ENCODE peak calls at places on chromosomes 2 and 18, in four cellular contexts. D, P, T and Z are unnamed samples.

GRCh38 chr2:102141011-102141914 is 1.3 kb upstream of the IL1R1 start:
- DNase-seq in D (peak), P (peak), T (peak), Z (no peak)

GRCh38 chr2:48131503-48132293 is 225.4 kb upstream of the FBXO11 start:
- DNase-seq in D (peak), P (no peak), T (no peak), Z (no peak)

GRCh38 chr18:70366174-70366573 is 77.3 kb downstream of the SOCS6 start:
- DNase-seq in D (no peak), P (no peak), T (no peak), Z (no peak)

GRCh38 chr2:15714609-15715008 is 122.9 kb downstream of the DDX1 start:
- DNase-seq in D (no peak), P (no peak), T (no peak), Z (no peak)

GRCh38 chr2:86633094-86633740 is 9.6 kb upstream of the RNF103 start:
- DNase-seq in D (no peak), P (no peak), T (peak), Z (peak)

GRCh38 chr2:109448946-109449788 is 164.6 kb downstream of the SEPTIN10 start:
- DNase-seq in D (no peak), P (peak), T (peak), Z (peak)

GRCh38 chr2:25736899-25737515 is 63.6 kb upstream of the DTNB start:
- DNase-seq in D (no peak), P (no peak), T (no peak), Z (no peak)

GRCh38 chr2:128504242-128505149 is 185.8 kb upstream of the HS6ST1 start:
- DNase-seq in D (no peak), P (no peak), T (no peak), Z (peak)

GRCh38 chr18:48833701-48834394 is 116.9 kb downstream of the SMAD7 start:
- DNase-seq in D (peak), P (no peak), T (no peak), Z (peak)

GRCh38 chr2:205902041-205902898 is 183.7 kb downstream of the INO80D start:
- DNase-seq in D (peak), P (peak), T (no peak), Z (no peak)

GRCh38 chr2:234873828-234874173 is 78.0 kb upstream of the SH3BP4 start:
- DNase-seq in D (peak), P (no peak), T (peak), Z (no peak)

GRCh38 chr18:49161627-49162026 is 210.9 kb upstream of the SMAD7 start:
- DNase-seq in D (peak), P (no peak), T (no peak), Z (no peak)

GRCh38 chr2:230798769-230799399 is 65.9 kb upstream of the ITM2C start:
- DNase-seq in D (peak), P (no peak), T (no peak), Z (no peak)

GRCh38 chr2:56741601-56742102 is 557.9 kb downstream of the CCDC85A start:
- DNase-seq in D (peak), P (peak), T (peak), Z (no peak)

GRCh38 chr2:39379643-39380524 is 57.2 kb downstream of the MAP4K3 start:
- DNase-seq in D (peak), P (peak), T (no peak), Z (no peak)

GRCh38 chr2:202408546-202409140 is 32.5 kb downstream of the BMPR2 start:
- DNase-seq in D (no peak), P (no peak), T (no peak), Z (no peak)

GRCh38 chr2:165905854-165906253 is 47.7 kb downstream of the TTC21B start:
- DNase-seq in D (peak), P (no peak), T (no peak), Z (no peak)

GRCh38 chr18:37586641-37587225 is 21.1 kb upstream of the CELF4 start:
- DNase-seq in D (no peak), P (no peak), T (no peak), Z (no peak)

GRCh38 chr2:197191177-197191947 is 119.2 kb downstream of the ANKRD44 start:
- DNase-seq in D (peak), P (no peak), T (no peak), Z (no peak)

GRCh38 chr2:144523606-144524131 is 3.8 kb upstream of the ZEB2 start:
- DNase-seq in D (no peak), P (no peak), T (no peak), Z (no peak)

GRCh38 chr2:7060156-7060555 is 142.9 kb downstream of the RNF144A start:
- DNase-seq in D (no peak), P (no peak), T (no peak), Z (no peak)

GRCh38 chr18:31965331-31965970 is 22.5 kb upstream of the TRAPPC8 start:
- DNase-seq in D (no peak), P (no peak), T (no peak), Z (no peak)

DNA sequence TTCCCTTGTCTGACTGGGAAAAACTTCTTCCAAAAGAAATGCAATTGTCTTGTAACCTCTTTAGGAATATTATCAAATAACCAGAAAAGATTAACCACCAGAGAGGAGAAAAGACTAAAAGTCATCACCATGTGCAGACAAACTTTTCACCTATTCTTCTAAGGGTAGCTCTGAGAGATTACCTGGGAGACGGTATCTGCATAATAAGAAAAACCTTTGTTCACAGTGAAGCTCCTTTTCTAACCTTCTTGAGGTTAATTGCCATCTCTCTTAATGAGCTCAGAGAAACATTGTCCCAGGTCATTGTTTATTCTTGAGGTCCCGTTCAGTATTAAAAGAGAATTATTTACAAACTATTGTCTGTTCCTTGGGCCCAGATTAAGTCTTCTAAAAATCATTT is 1091.2 kb upstream of the LRRTM1 start:
- DNase-seq in D (no peak), P (no peak), T (no peak), Z (no peak)
- TF ChIP-seq POLR2A in D (no peak), P (no peak), T (no peak), Z (no peak)

DNA sequence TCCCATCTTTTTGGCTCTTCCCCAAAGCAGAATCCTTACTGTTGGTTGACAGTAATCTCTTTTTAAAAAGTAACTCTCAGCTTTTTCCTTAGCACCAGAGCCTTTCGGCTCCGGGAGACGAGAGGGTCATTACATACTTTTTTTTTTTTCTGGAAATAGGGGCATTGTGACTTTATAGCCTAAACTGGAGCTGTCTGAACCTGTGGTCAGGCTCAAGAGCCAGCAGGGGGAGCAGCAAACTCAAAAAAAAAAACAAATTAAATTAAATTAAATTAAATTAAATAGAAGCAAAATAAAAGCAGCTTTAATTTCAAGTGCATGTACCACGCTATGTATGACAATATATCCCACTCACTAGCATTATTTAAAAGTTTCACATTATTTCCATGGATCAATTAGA is 156.6 kb downstream of the DTNA start:
- DNase-seq in D (peak), P (no peak), T (no peak), Z (no peak)
- TF ChIP-seq CTCF in D (peak), P (peak), T (peak), Z (peak)

GRCh38 chr2:65368464-65368863 is 63.9 kb downstream of the SPRED2 start:
- DNase-seq in D (no peak), P (no peak), T (no peak), Z (no peak)

GRCh38 chr2:65367517-65367916 is 64.9 kb downstream of the SPRED2 start:
- DNase-seq in D (peak), P (peak), T (no peak), Z (peak)

GRCh38 chr2:65364986-65365733 is 67.2 kb downstream of the SPRED2 start:
- DNase-seq in D (no peak), P (no peak), T (no peak), Z (no peak)

GRCh38 chr2:65364054-65364651 is 68.2 kb downstream of the SPRED2 start:
- DNase-seq in D (no peak), P (no peak), T (no peak), Z (no peak)

DNA sequence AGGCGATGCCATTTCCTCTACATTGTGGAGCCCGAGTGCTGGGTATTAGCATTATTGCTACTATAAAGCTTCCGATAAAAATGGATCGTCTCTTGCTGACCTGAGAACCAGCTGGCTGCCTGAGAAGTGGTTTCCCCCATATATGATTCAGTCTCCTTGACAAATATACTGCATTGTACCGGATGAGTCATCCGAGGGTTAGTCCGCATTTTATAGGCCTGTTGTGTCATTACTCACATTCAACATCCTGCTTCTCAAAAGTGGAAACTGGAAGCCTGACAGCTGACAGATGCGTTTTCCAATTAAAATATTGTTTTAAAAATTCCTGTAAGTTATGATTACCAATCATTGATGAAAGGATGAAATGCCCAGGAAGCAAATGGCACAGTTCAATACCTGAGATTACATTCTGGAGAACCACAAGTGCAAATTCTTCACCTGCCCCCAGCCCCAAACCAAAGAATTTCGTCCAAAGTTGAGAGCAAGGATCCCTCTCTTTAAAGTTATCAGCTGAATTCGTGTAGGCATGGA is 65.7 kb downstream of the SPRED2 start:
- DNase-seq in D (peak), P (peak), T (no peak), Z (no peak)
- H3K4me3 ChIP-seq in D (no peak), P (no peak), T (no peak), Z (no peak)

GRCh38 chr2:218879881-218880748 is 537 bp upstream of the WNT10A start:
- DNase-seq in D (no peak), P (peak), T (no peak), Z (peak)
- TF ChIP-seq POLR2A in D (no peak), P (no peak), T (no peak), Z (no peak)

DNA sequence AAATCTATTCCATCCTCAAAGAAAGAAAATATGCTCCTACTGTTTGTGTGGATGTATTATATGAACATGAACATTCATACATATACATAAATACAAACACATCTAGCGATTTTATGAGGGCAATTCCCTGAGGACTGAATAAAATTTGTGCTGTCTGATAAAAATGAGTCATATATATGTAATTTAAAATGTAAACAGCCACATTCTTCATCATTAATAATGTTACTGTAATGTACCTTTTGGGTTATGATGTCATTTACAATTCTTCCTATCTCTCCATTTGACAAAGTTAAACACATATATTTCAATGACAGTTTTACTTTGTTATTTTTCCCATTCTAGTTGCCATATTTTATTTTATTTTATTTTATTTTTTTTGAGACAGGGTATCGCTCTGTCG is 91.3 kb upstream of the ZFP36L2 start:
- DNase-seq in D (no peak), P (no peak), T (no peak), Z (no peak)
- TF ChIP-seq CTCF in D (no peak), P (no peak), T (no peak), Z (no peak)